ENCODE peak calls at places on chromosomes 11 and 22, in nine cellular contexts. K is activated T-cell treated with anti-CD3 and anti-CD28 coated beads, Interleukin-2, amount 50 U/mL, for 1 hour; S is ACHN; F is activated naive CD4-positive, alpha-beta T cell; M is NAMALWA; D is ureter; X is neural crest cell; R is pulmonary artery endothelial cell; T is cardiac fibroblast. E is an unnamed sample.

GRCh38 chr11:74942073-74942750 is 6.7 kb downstream of the XRRA1 start:
- DNase-seq in K (no peak), S (no peak), F (no peak), M (no peak), D (no peak), X (no peak), R (no peak), T (no peak), E (no peak)

GRCh38 chr11:86418929-86419328 is 44.2 kb downstream of the CCDC81 start:
- DNase-seq in K (no peak), S (peak), F (no peak), M (peak), D (no peak), X (no peak), R (no peak), T (no peak), E (no peak)

GRCh38 chr11:73287400-73288101 is 15.4 kb downstream of the P2RY6 start:
- DNase-seq in K (no peak), S (no peak), F (no peak), M (no peak), D (no peak), X (no peak), R (no peak), T (peak), E (no peak)

GRCh38 chr11:10294289-10294953 is 402 bp upstream of the SBF2 start:
- DNase-seq in K (peak), S (peak), F (no peak), M (peak), D (peak), X (no peak), R (no peak), T (peak), E (no peak)

GRCh38 chr11:68776442-68777235 is 25.3 kb upstream of the TESMIN start:
- DNase-seq in K (no peak), S (no peak), F (no peak), M (no peak), D (no peak), X (no peak), R (no peak), T (no peak), E (no peak)

GRCh38 chr11:128036556-128037093 is 550.7 kb downstream of the ETS1 start:
- DNase-seq in K (no peak), S (no peak), F (no peak), M (no peak), D (no peak), X (no peak), R (no peak), T (no peak), E (no peak)

GRCh38 chr22:17431179-17431578 is 61.9 kb downstream of the CECR2 start:
- DNase-seq in K (no peak), S (no peak), F (no peak), M (no peak), D (no peak), X (no peak), R (no peak), T (no peak), E (no peak)

GRCh38 chr11:46160100-46160499 is 38.8 kb upstream of the PHF21A start:
- DNase-seq in K (no peak), S (no peak), F (no peak), M (no peak), D (no peak), X (no peak), R (no peak), T (no peak), E (no peak)

GRCh38 chr11:44979536-44980399 is 29.1 kb upstream of the TP53I11 start:
- DNase-seq in K (no peak), S (no peak), F (no peak), M (no peak), D (peak), X (no peak), R (peak), T (peak), E (no peak)

GRCh38 chr11:9313648-9314290 is 624 bp downstream of the TMEM41B start:
- DNase-seq in K (no peak), S (peak), F (no peak), M (peak), D (no peak), X (no peak), R (no peak), T (peak), E (no peak)

GRCh38 chr11:43269229-43269928 is 42.4 kb upstream of the API5 start:
- DNase-seq in K (no peak), S (no peak), F (no peak), M (no peak), D (no peak), X (no peak), R (no peak), T (no peak), E (no peak)

GRCh38 chr11:65499713-65500261 is 942 bp downstream of the MALAT1 start:
- DNase-seq in K (no peak), S (no peak), F (no peak), M (no peak), D (no peak), X (no peak), R (no peak), T (no peak), E (no peak)

E was measured in esophagus squamous epithelium.